ENCODE peak calls at places on chromosomes 3 and 15, in nine cellular contexts. M is GM19239; L is breast epithelium; K is neuronal stem cell; T is KBM-7; O is NCI-H2171; X is fibroblast of mammary gland; C is activated CD4-positive, alpha-beta memory T cell treated with anti-CD3 and anti-CD28 coated beads, Interleukin-2, amount 10 ng/mL, durations not matched to agents 7 days and 5 days; U is T follicular helper cell. G is an unnamed sample.

GRCh38 chr3:114480442-114480841 is 186.6 kb downstream of the TIGIT start:
- DNase-seq in X (peak), K (no peak), O (no peak), M (no peak), U (no peak), L (no peak), T (no peak), C (no peak), G (no peak)

GRCh38 chr15:56390739-56391267 is 25.6 kb downstream of the TEX9 start:
- DNase-seq in L (no peak), T (no peak), U (no peak), M (no peak), X (peak), K (no peak), O (no peak), C (no peak), G (no peak)

GRCh38 chr3:129934234-129935123 is 40.0 kb upstream of the TRH start:
- DNase-seq in T (peak), M (peak), L (no peak), C (peak), O (peak), X (peak), U (peak), K (peak), G (no peak)

GRCh38 chr3:140863481-140864084 is 78.1 kb upstream of the SLC25A36 start:
- DNase-seq in K (peak), T (peak), L (no peak), M (no peak), U (no peak), X (peak), O (peak), C (peak), G (peak)

GRCh38 chr3:116246406-116246805 is 198.9 kb downstream of the LSAMP start:
- DNase-seq in M (no peak), O (peak), L (no peak), K (no peak), U (no peak), X (no peak), T (no peak), C (no peak), G (no peak)

GRCh38 chr15:26628071-26628470 is 144.8 kb downstream of the GABRB3 start:
- DNase-seq in T (no peak), K (no peak), U (no peak), O (no peak), M (no peak), C (no peak), L (no peak), X (no peak), G (no peak)

GRCh38 chr3:134600685-134601502 is 49.9 kb downstream of the KY start:
- DNase-seq in K (peak), X (peak), M (peak), U (peak), O (peak), C (peak), T (peak), L (no peak), G (peak)

GRCh38 chr3:41288785-41289184 is 89.5 kb downstream of the CTNNB1 start:
- DNase-seq in L (no peak), O (no peak), X (no peak), U (no peak), C (no peak), T (no peak), M (no peak), K (no peak), G (no peak)

GRCh38 chr3:45618081-45618509 is 23.5 kb downstream of the LIMD1 start:
- DNase-seq in X (no peak), C (no peak), T (no peak), M (no peak), K (no peak), U (no peak), L (no peak), O (no peak), G (no peak)

GRCh38 chr3:133776794-133777438 is 28.7 kb upstream of the SRPRB start:
- DNase-seq in K (no peak), C (no peak), M (no peak), L (no peak), T (no peak), U (no peak), X (no peak), O (no peak), G (no peak)

GRCh38 chr3:45967724-45968123 is 24.5 kb downstream of the CXCR6 start:
- DNase-seq in O (no peak), M (no peak), U (no peak), T (no peak), L (no peak), C (no peak), K (no peak), X (no peak), G (no peak)

GRCh38 chr3:145251311-145251710 is 909.7 kb downstream of the PLOD2 start:
- DNase-seq in K (no peak), O (no peak), T (no peak), X (no peak), C (no peak), M (no peak), L (no peak), U (no peak), G (no peak)

GRCh38 chr15:67080900-67081431 is 15.6 kb downstream of the SMAD3 start:
- DNase-seq in K (no peak), M (no peak), L (no peak), U (no peak), O (no peak), C (peak), X (peak), T (peak), G (peak)

GRCh38 chr15:66766282-66767228 is 64.5 kb downstream of the SMAD6 start:
- DNase-seq in U (no peak), K (no peak), M (no peak), L (no peak), X (peak), C (no peak), T (no peak), O (no peak), G (no peak)

G was measured in GM18507.